ENCODE peak calls at places on chromosomes 12 and 14, in ten cellular contexts. K is NCI-H146, F is nucleus accumbens, H is NCI-H1436, P is right lobe of liver, O is upper lobe of left lung, C is NCI-H1092 treated with DMSO at 0.1 percent for 48 hours, U is WTC11, J is GM04503, Z is NCI-H2171 treated with DMSO at 0.1 percent for 48 hours. X is an unnamed sample.

GRCh38 chr12:122956028-122956427 is 10.2 kb downstream of the ABCB9 start:
- DNase-seq in U (no peak), J (no peak), C (no peak), O (no peak), H (no peak), K (no peak), Z (no peak), F (no peak), P (no peak), X (no peak)

GRCh38 chr12:79897617-79898016 is 37.3 kb downstream of the PPP1R12A start:
- DNase-seq in P (no peak), H (no peak), F (no peak), O (no peak), K (no peak), C (no peak), Z (no peak), J (peak; percentile 98), U (no peak), X (no peak)

GRCh38 chr12:111444314-111444705 is 38.6 kb downstream of the SH2B3 start:
- DNase-seq in F (no peak), C (no peak), P (no peak), Z (no peak), J (no peak), H (no peak), K (no peak), O (no peak), U (no peak), X (no peak)

GRCh38 chr12:124517260-124518050 is 50.0 kb downstream of the NCOR2 start:
- DNase-seq in P (peak; percentile 74), J (no peak), O (peak; percentile 90), Z (peak; percentile 92), H (peak; percentile 84), F (peak; percentile 81), U (no peak), K (peak; percentile 88), C (peak; percentile 82), X (no peak)

GRCh38 chr12:7497661-7498060 is 5.9 kb downstream of the CD163 start:
- DNase-seq in F (no peak), U (no peak), O (no peak), J (no peak), K (no peak), P (no peak), C (no peak), H (no peak), Z (no peak), X (no peak)

GRCh38 chr12:27780612-27781408 is 774 bp upstream of the MANSC4 start:
- DNase-seq in J (no peak), P (peak; percentile 21), H (peak; percentile 11), K (peak; percentile 86), O (no peak), F (no peak), C (peak; percentile 44), Z (peak; percentile 99), U (peak; percentile 21), X (peak; percentile 11)

GRCh38 chr12:54560374-54560858 is 11.0 kb downstream of the PDE1B start:
- DNase-seq in P (peak; percentile 82), H (peak; percentile 76), K (peak; percentile 57), Z (peak; percentile 58), O (peak; percentile 83), J (no peak), C (peak; percentile 92), U (peak; percentile 91), F (peak; percentile 85), X (peak; percentile 69)

GRCh38 chr14:104656014-104656714 is 33.3 kb upstream of the INF2 start:
- DNase-seq in F (no peak), U (no peak), Z (peak; percentile 81), O (peak; percentile 65), P (no peak), H (peak; percentile 33), C (no peak), K (peak; percentile 31), J (no peak), X (no peak)

GRCh38 chr12:53197011-53197640 is 9.9 kb downstream of the ITGB7 start:
- DNase-seq in H (no peak), Z (no peak), P (no peak), O (no peak), K (no peak), U (no peak), J (no peak), F (no peak), C (no peak), X (no peak)

GRCh38 chr12:47801170-47801903 is 18.4 kb downstream of the HDAC7 start:
- DNase-seq in H (no peak), U (no peak), K (no peak), Z (no peak), C (no peak), J (no peak), O (no peak), F (peak; percentile 23), P (peak; percentile 57), X (peak; percentile 55)

GRCh38 chr14:43005807-43006206 is 1399.1 kb downstream of the LRFN5 start:
- DNase-seq in U (no peak), Z (peak; percentile 14), K (no peak), H (no peak), O (no peak), F (no peak), C (no peak), J (no peak), P (no peak), X (no peak)

GRCh38 chr12:111636209-111636928 is 37.3 kb upstream of the ATXN2 start:
- DNase-seq in C (peak; percentile 2), F (peak; percentile 68), Z (no peak), J (peak; percentile 64), O (no peak), U (peak; percentile 68), P (peak; percentile 21), H (no peak), K (no peak), X (peak; percentile 20)

GRCh38 chr12:58850826-58851225 is 69.5 kb downstream of the LRIG3 start:
- DNase-seq in O (no peak), F (no peak), J (peak; percentile 49), C (no peak), Z (no peak), K (no peak), H (no peak), P (no peak), U (no peak), X (no peak)

GRCh38 chr14:52031781-52032180 is 37.1 kb downstream of the NID2 start:
- DNase-seq in H (no peak), C (no peak), Z (no peak), U (no peak), K (no peak), P (no peak), O (no peak), J (peak; percentile 85), F (no peak), X (no peak)

GRCh38 chr12:101866615-101867373 is 10.6 kb upstream of the DRAM1 start:
- DNase-seq in Z (no peak), P (no peak), C (no peak), J (no peak), H (no peak), K (no peak), U (no peak), F (no peak), O (no peak), X (no peak)

GRCh38 chr12:93297536-93297935 is 80.2 kb upstream of the NUDT4 start:
- DNase-seq in F (no peak), Z (no peak), C (no peak), J (no peak), P (no peak), U (no peak), H (no peak), O (no peak), K (no peak), X (no peak)

X was measured in endothelial cell.